ENCODE peak calls at places on chromosomes 7 and 10, in eight cellular contexts. H is Panc1, V is GM13977, M is T follicular helper cell, A is amniotic stem cell, S is endodermal cell, J is astrocyte of the spinal cord, G is adrenal gland. R is an unnamed sample.

GRCh38 chr7:101410743-101411476 is 48.2 kb downstream of the COL26A1 start:
- DNase-seq in H (no peak), V (peak), M (peak), A (no peak), S (peak), J (no peak), G (peak), R (peak)

GRCh38 chr7:27709137-27710075 is 30.6 kb upstream of the TAX1BP1 start:
- DNase-seq in H (no peak), V (no peak), M (no peak), A (peak), S (no peak), J (peak), G (peak), R (no peak)

GRCh38 chr10:43249151-43249961 is 17.5 kb downstream of the RASGEF1A start:
- DNase-seq in H (no peak), V (no peak), M (no peak), A (no peak), S (peak), J (no peak), G (peak), R (peak)

GRCh38 chr10:24440817-24441790 is 232.2 kb downstream of the KIAA1217 start:
- DNase-seq in H (no peak), V (no peak), M (no peak), A (no peak), S (no peak), J (peak), G (no peak), R (no peak)

GRCh38 chr7:45889367-45890067 is 1.2 kb downstream of the IGFBP1 start:
- DNase-seq in H (no peak), V (no peak), M (no peak), A (no peak), S (no peak), J (peak), G (no peak), R (no peak)

GRCh38 chr7:17239046-17239445 is 59.4 kb upstream of the AHR start:
- DNase-seq in H (no peak), V (no peak), M (no peak), A (no peak), S (no peak), J (no peak), G (no peak), R (no peak)

GRCh38 chr7:90708841-90709317 is 112.8 kb downstream of the CDK14 start:
- DNase-seq in H (peak), V (peak), M (no peak), A (no peak), S (peak), J (no peak), G (no peak), R (no peak)

GRCh38 chr7:36972140-36972518 is 247.8 kb upstream of the AOAH start:
- DNase-seq in H (no peak), V (no peak), M (no peak), A (no peak), S (no peak), J (no peak), G (peak), R (no peak)

GRCh38 chr7:21314954-21315353 is 112.9 kb upstream of the SP4 start:
- DNase-seq in H (no peak), V (no peak), M (no peak), A (no peak), S (no peak), J (no peak), G (no peak), R (no peak)

GRCh38 chr10:14040787-14041631 is 289.7 kb downstream of the FRMD4A start:
- DNase-seq in H (no peak), V (no peak), M (no peak), A (no peak), S (no peak), J (no peak), G (no peak), R (no peak)

GRCh38 chr7:98283127-98283886 is 1.8 kb downstream of the BRI3 start:
- DNase-seq in H (no peak), V (no peak), M (no peak), A (peak), S (no peak), J (peak), G (peak), R (no peak)

GRCh38 chr10:43437141-43437860 is 390 bp downstream of the ZNF487 start:
- DNase-seq in H (no peak), V (peak), M (no peak), A (no peak), S (no peak), J (peak), G (peak), R (no peak)

GRCh38 chr10:88901610-88902327 is 21.7 kb downstream of the STAMBPL1 start:
- DNase-seq in H (no peak), V (peak), M (no peak), A (no peak), S (no peak), J (peak), G (no peak), R (no peak)

GRCh38 chr7:29879609-29880008 is 73.3 kb downstream of the WIPF3 start:
- DNase-seq in H (no peak), V (no peak), M (no peak), A (no peak), S (no peak), J (peak), G (no peak), R (no peak)

GRCh38 chr10:114795039-114795438 is 26.5 kb upstream of the FHIP2A start:
- DNase-seq in H (no peak), V (no peak), M (no peak), A (no peak), S (no peak), J (no peak), G (no peak), R (peak)

GRCh38 chr7:47739301-47739870 is 157.5 kb upstream of the TNS3 start:
- DNase-seq in H (no peak), V (no peak), M (no peak), A (no peak), S (no peak), J (peak), G (no peak), R (no peak)

GRCh38 chr10:52890281-52890680 is 117.7 kb upstream of the MBL2 start:
- DNase-seq in H (no peak), V (no peak), M (no peak), A (no peak), S (no peak), J (no peak), G (no peak), R (no peak)

GRCh38 chr10:104899779-104900178 is 258.7 kb downstream of the SORCS3 start:
- DNase-seq in H (no peak), V (no peak), M (no peak), A (no peak), S (no peak), J (no peak), G (no peak), R (no peak)

GRCh38 chr7:86320886-86321285 is 322.8 kb upstream of the GRM3 start:
- DNase-seq in H (no peak), V (no peak), M (no peak), A (no peak), S (no peak), J (no peak), G (no peak), R (no peak)

GRCh38 chr7:116499168-116500070 is at the start of gene CAV2:
- DNase-seq in H (no peak), V (peak), M (no peak), A (no peak), S (peak), J (peak), G (peak), R (peak)

GRCh38 chr7:63047546-63047945 is 951.1 kb upstream of the ZNF722 start:
- DNase-seq in H (no peak), V (no peak), M (no peak), A (no peak), S (no peak), J (no peak), G (no peak), R (no peak)

GRCh38 chr10:73209705-73210104 is 37.4 kb downstream of the DNAJC9 start:
- DNase-seq in H (no peak), V (no peak), M (no peak), A (no peak), S (no peak), J (peak), G (no peak), R (no peak)

GRCh38 chr10:92421550-92421949 is 130.6 kb downstream of the MARCHF5 start:
- DNase-seq in H (no peak), V (no peak), M (no peak), A (no peak), S (no peak), J (no peak), G (no peak), R (no peak)

GRCh38 chr7:27662490-27663205 is at the start of gene HIBADH:
- DNase-seq in H (peak), V (peak), M (peak), A (peak), S (peak), J (peak), G (peak), R (peak)

GRCh38 chr7:107551936-107552335 is 11.8 kb downstream of the COG5 start:
- DNase-seq in H (no peak), V (no peak), M (no peak), A (no peak), S (no peak), J (no peak), G (no peak), R (no peak)

GRCh38 chr7:97130417-97131139 is 13.1 kb downstream of the SDHAF3 start:
- DNase-seq in H (no peak), V (no peak), M (no peak), A (no peak), S (peak), J (no peak), G (no peak), R (no peak)

R was measured in BE2C.